ENCODE peak calls at places on chromosomes 5 and 9, in eight cellular contexts. One of them, this sample, is unnamed.

GRCh38 chr9:17185630-17186029 is 50.8 kb downstream of the CNTLN start:
- DNase-seq in fibroblast of lung: no peak
- DNase-seq in colonic mucosa: no peak
- DNase-seq in heart right ventricle: no peak
- DNase-seq in DND-41: no peak
- DNase-seq in right cardiac atrium: no peak
- DNase-seq in BE2C: no peak
- DNase-seq in AG04449: no peak
- DNase-seq in this sample: no peak

GRCh38 chr5:147551677-147552076 is 41.8 kb upstream of the DPYSL3 start:
- DNase-seq in right cardiac atrium: no peak
- DNase-seq in BE2C: no peak
- DNase-seq in colonic mucosa: no peak
- DNase-seq in fibroblast of lung: no peak
- DNase-seq in AG04449: no peak
- DNase-seq in heart right ventricle: no peak
- DNase-seq in DND-41: no peak
- DNase-seq in this sample: no peak

GRCh38 chr5:146716636-146717035 is 161.9 kb downstream of the PPP2R2B start:
- DNase-seq in AG04449: no peak
- DNase-seq in DND-41: no peak
- DNase-seq in BE2C: no peak
- DNase-seq in colonic mucosa: no peak
- DNase-seq in right cardiac atrium: no peak
- DNase-seq in heart right ventricle: no peak
- DNase-seq in fibroblast of lung: peak; percentile 14
- DNase-seq in this sample: no peak

GRCh38 chr5:85049020-85049419 is 664.3 kb upstream of the EDIL3 start:
- DNase-seq in AG04449: peak; percentile 29
- DNase-seq in fibroblast of lung: peak; percentile 75
- DNase-seq in heart right ventricle: no peak
- DNase-seq in BE2C: peak; percentile 83
- DNase-seq in colonic mucosa: no peak
- DNase-seq in right cardiac atrium: no peak
- DNase-seq in DND-41: no peak
- DNase-seq in this sample: peak; percentile 80

GRCh38 chr5:39274388-39275085 is 55.2 kb upstream of the FYB1 start:
- DNase-seq in right cardiac atrium: no peak
- DNase-seq in AG04449: no peak
- DNase-seq in fibroblast of lung: peak; percentile 17
- DNase-seq in DND-41: peak; percentile 38
- DNase-seq in heart right ventricle: no peak
- DNase-seq in colonic mucosa: no peak
- DNase-seq in BE2C: no peak
- DNase-seq in this sample: peak; percentile 7

GRCh38 chr9:114805670-114806551 is at the start of gene TNFSF15:
- DNase-seq in right cardiac atrium: no peak
- DNase-seq in heart right ventricle: no peak
- DNase-seq in AG04449: no peak
- DNase-seq in colonic mucosa: peak; percentile 72
- DNase-seq in DND-41: peak; percentile 7
- DNase-seq in fibroblast of lung: peak; percentile 15
- DNase-seq in BE2C: no peak
- DNase-seq in this sample: peak; percentile 41

GRCh38 chr9:27247756-27248155 is 49.2 kb downstream of the EQTN start:
- DNase-seq in heart right ventricle: no peak
- DNase-seq in DND-41: peak; percentile 11
- DNase-seq in AG04449: no peak
- DNase-seq in fibroblast of lung: peak; percentile 68
- DNase-seq in BE2C: peak; percentile 48
- DNase-seq in colonic mucosa: peak; percentile 58
- DNase-seq in right cardiac atrium: peak; percentile 18
- DNase-seq in this sample: peak; percentile 66

GRCh38 chr5:56279979-56280378 is 46.8 kb upstream of the ANKRD55 start:
- DNase-seq in colonic mucosa: no peak
- DNase-seq in right cardiac atrium: no peak
- DNase-seq in AG04449: peak; percentile 37
- DNase-seq in BE2C: no peak
- DNase-seq in DND-41: no peak
- DNase-seq in fibroblast of lung: peak; percentile 78
- DNase-seq in heart right ventricle: no peak
- DNase-seq in this sample: peak; percentile 39

GRCh38 chr5:14364576-14365472 is 216.8 kb upstream of the OTULINL start:
- DNase-seq in colonic mucosa: peak; percentile 36
- DNase-seq in heart right ventricle: no peak
- DNase-seq in AG04449: no peak
- DNase-seq in BE2C: peak; percentile 66
- DNase-seq in fibroblast of lung: no peak
- DNase-seq in DND-41: peak; percentile 10
- DNase-seq in right cardiac atrium: no peak
- DNase-seq in this sample: peak; percentile 25

GRCh38 chr5:123438244-123438643 is 15.0 kb upstream of the CEP120 start:
- DNase-seq in right cardiac atrium: no peak
- DNase-seq in DND-41: no peak
- DNase-seq in colonic mucosa: no peak
- DNase-seq in AG04449: no peak
- DNase-seq in heart right ventricle: no peak
- DNase-seq in BE2C: no peak
- DNase-seq in fibroblast of lung: no peak
- DNase-seq in this sample: no peak

GRCh38 chr9:129026442-129027223 is 1.5 kb downstream of the SH3GLB2 start:
- DNase-seq in BE2C: peak; percentile 79
- DNase-seq in AG04449: no peak
- DNase-seq in fibroblast of lung: peak; percentile 34
- DNase-seq in right cardiac atrium: no peak
- DNase-seq in DND-41: no peak
- DNase-seq in heart right ventricle: no peak
- DNase-seq in colonic mucosa: peak; percentile 64
- DNase-seq in this sample: peak; percentile 45

GRCh38 chr5:5011151-5011550 is 129.0 kb upstream of the ADAMTS16 start:
- DNase-seq in DND-41: no peak
- DNase-seq in right cardiac atrium: no peak
- DNase-seq in fibroblast of lung: no peak
- DNase-seq in BE2C: no peak
- DNase-seq in colonic mucosa: no peak
- DNase-seq in AG04449: no peak
- DNase-seq in heart right ventricle: no peak
- DNase-seq in this sample: no peak

GRCh38 chr9:99464568-99464967 is 242.5 kb downstream of the SEC61B start:
- DNase-seq in heart right ventricle: no peak
- DNase-seq in fibroblast of lung: no peak
- DNase-seq in BE2C: no peak
- DNase-seq in colonic mucosa: no peak
- DNase-seq in AG04449: no peak
- DNase-seq in right cardiac atrium: no peak
- DNase-seq in DND-41: no peak
- DNase-seq in this sample: no peak

GRCh38 chr5:62327627-62328026 is 21.6 kb downstream of the KIF2A start:
- DNase-seq in colonic mucosa: no peak
- DNase-seq in heart right ventricle: no peak
- DNase-seq in AG04449: no peak
- DNase-seq in DND-41: no peak
- DNase-seq in BE2C: no peak
- DNase-seq in fibroblast of lung: no peak
- DNase-seq in right cardiac atrium: no peak
- DNase-seq in this sample: no peak

GRCh38 chr5:162786234-162786633 is 651.2 kb upstream of the CCNG1 start:
- DNase-seq in BE2C: no peak
- DNase-seq in right cardiac atrium: no peak
- DNase-seq in fibroblast of lung: no peak
- DNase-seq in AG04449: no peak
- DNase-seq in colonic mucosa: no peak
- DNase-seq in DND-41: no peak
- DNase-seq in heart right ventricle: no peak
- DNase-seq in this sample: no peak

DNA sequence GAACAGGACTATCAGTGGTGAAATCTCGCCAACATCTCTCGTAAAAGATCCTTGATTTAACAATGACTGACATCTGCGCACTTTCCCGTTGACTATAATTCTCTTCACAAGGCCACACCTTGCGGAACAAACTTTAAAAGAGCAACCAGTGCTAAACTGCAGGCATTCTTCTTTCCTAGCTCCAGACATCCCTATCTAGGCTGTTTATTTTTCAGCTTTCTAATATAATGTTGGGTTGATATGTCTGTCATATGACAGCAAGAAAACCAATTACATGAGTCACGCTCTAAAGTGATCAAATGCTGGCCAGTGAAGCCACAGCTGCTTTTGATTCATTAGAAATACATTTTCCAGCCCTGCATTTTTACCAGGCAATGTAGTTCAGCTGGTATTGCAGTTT is 162.5 kb downstream of the ELAVL2 start:
- DNase-seq in fibroblast of lung: no peak
- DNase-seq in right cardiac atrium: no peak
- DNase-seq in AG04449: no peak
- DNase-seq in BE2C: no peak
- DNase-seq in colonic mucosa: peak; percentile 50
- DNase-seq in heart right ventricle: no peak
- DNase-seq in DND-41: no peak
- DNase-seq in this sample: peak; percentile 52
- H3K4me3 ChIP-seq in fibroblast of lung: no peak overlapping the region
- H3K4me3 ChIP-seq in right cardiac atrium: no peak overlapping the region
- H3K4me3 ChIP-seq in AG04449: no peak overlapping the region
- H3K4me3 ChIP-seq in BE2C: no peak overlapping the region
- H3K4me3 ChIP-seq in colonic mucosa: no peak overlapping the region
- H3K4me3 ChIP-seq in heart right ventricle: no peak overlapping the region
- H3K4me3 ChIP-seq in DND-41: no peak overlapping the region
- H3K4me3 ChIP-seq in this sample: no peak overlapping the region

GRCh38 chr9:131297903-131298302 is 8.4 kb downstream of the PLPP7 start:
- DNase-seq in BE2C: no peak
- DNase-seq in DND-41: no peak
- DNase-seq in right cardiac atrium: no peak
- DNase-seq in heart right ventricle: no peak
- DNase-seq in AG04449: no peak
- DNase-seq in fibroblast of lung: no peak
- DNase-seq in colonic mucosa: no peak
- DNase-seq in this sample: no peak
- H3K4me3 ChIP-seq in BE2C: no peak overlapping the region
- H3K4me3 ChIP-seq in DND-41: no peak overlapping the region
- H3K4me3 ChIP-seq in right cardiac atrium: no peak overlapping the region
- H3K4me3 ChIP-seq in heart right ventricle: no peak overlapping the region
- H3K4me3 ChIP-seq in AG04449: no peak overlapping the region
- H3K4me3 ChIP-seq in fibroblast of lung: no peak overlapping the region
- H3K4me3 ChIP-seq in colonic mucosa: no peak overlapping the region
- H3K4me3 ChIP-seq in this sample: no peak overlapping the region

DNA sequence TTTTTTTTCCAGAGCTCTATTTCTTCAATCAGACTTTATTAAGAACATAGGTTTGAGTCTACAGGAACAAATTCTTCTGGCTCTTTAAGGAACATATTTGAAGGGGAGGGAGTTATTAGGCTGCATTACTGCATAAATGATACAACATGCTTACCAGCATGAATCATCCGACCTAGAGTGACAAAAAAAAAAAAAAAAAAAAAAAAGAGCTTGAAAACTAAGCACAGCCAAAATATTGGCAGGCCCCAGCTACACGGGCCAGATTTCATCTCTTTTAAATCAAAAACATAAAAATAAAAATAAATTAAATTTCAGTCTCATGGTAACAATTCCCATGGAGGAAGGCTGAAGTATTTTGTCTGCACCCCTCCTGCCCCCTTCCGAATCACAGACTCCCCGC is 26.3 kb downstream of the MSX2 start:
- DNase-seq in fibroblast of lung: peak; percentile 67
- DNase-seq in BE2C: no peak
- DNase-seq in right cardiac atrium: no peak
- DNase-seq in DND-41: no peak
- DNase-seq in heart right ventricle: no peak
- DNase-seq in AG04449: peak; percentile 17
- DNase-seq in colonic mucosa: no peak
- DNase-seq in this sample: peak; percentile 49
- H3K4me3 ChIP-seq in fibroblast of lung: peak overlapping the region; percentile 41
- H3K4me3 ChIP-seq in BE2C: peak overlapping the region; percentile 58
- H3K4me3 ChIP-seq in right cardiac atrium: peak overlapping the region; percentile 42
- H3K4me3 ChIP-seq in DND-41: no peak overlapping the region
- H3K4me3 ChIP-seq in heart right ventricle: peak overlapping the region; percentile 54
- H3K4me3 ChIP-seq in AG04449: peak overlapping the region; percentile 49
- H3K4me3 ChIP-seq in colonic mucosa: no peak overlapping the region
- H3K4me3 ChIP-seq in this sample: peak overlapping the region; percentile 81

DNA sequence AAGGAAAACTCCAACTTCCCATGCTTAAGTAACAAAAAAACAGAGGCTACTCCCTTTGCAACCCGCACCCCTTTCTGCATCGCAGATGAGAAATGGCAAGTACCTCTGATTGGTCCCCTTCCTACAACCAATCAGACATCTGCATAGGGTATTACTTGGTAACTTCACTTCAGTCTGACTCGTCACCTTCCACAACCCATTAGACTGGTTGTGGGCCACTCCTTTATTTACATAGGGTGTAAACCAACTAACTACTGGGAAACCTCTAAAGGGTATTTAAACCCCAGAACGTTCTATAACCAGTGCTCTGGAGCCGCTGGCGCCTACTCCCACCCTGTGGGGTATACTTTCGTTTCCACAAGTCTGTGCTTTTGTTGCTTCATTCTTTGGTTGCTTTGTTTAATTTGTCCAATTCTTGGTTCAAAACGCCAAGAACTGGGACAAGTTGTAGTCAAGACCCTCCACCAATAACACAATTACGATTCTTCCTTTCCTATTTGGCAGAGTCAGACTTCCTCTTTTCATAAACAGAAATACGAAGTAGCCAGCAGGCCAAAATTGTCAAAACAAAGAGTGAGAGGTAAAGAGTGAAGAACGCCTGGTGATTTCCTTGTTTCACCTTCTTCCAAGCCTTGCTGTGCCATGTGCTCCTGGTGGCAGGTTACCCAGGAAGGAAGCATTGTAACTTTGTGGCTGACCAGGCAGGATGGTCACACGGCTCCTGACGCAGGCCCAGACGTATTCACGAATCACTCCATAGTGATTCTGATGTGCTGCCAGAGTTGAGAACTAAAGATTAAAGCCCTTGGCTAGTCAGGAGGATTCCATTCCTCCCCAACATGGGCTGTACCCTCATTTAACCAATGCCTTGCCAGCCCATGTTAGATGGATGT is 477.4 kb downstream of the ARHGEF28 start:
- DNase-seq in heart right ventricle: no peak
- DNase-seq in AG04449: no peak
- DNase-seq in right cardiac atrium: no peak
- DNase-seq in BE2C: no peak
- DNase-seq in colonic mucosa: no peak
- DNase-seq in DND-41: no peak
- DNase-seq in fibroblast of lung: peak; percentile 22
- DNase-seq in this sample: no peak
- H3K4me3 ChIP-seq in heart right ventricle: no peak overlapping the region
- H3K4me3 ChIP-seq in AG04449: no peak overlapping the region
- H3K4me3 ChIP-seq in right cardiac atrium: no peak overlapping the region
- H3K4me3 ChIP-seq in BE2C: no peak overlapping the region
- H3K4me3 ChIP-seq in colonic mucosa: no peak overlapping the region
- H3K4me3 ChIP-seq in DND-41: no peak overlapping the region
- H3K4me3 ChIP-seq in fibroblast of lung: no peak overlapping the region
- H3K4me3 ChIP-seq in this sample: no peak overlapping the region

GRCh38 chr5:136073714-136074113 is 44.9 kb downstream of the TGFBI start:
- DNase-seq in BE2C: no peak
- DNase-seq in DND-41: no peak
- DNase-seq in AG04449: no peak
- DNase-seq in heart right ventricle: no peak
- DNase-seq in fibroblast of lung: no peak
- DNase-seq in colonic mucosa: no peak
- DNase-seq in right cardiac atrium: no peak
- DNase-seq in this sample: no peak
- H3K4me3 ChIP-seq in BE2C: no peak overlapping the region
- H3K4me3 ChIP-seq in DND-41: no peak overlapping the region
- H3K4me3 ChIP-seq in AG04449: no peak overlapping the region
- H3K4me3 ChIP-seq in heart right ventricle: no peak overlapping the region
- H3K4me3 ChIP-seq in fibroblast of lung: no peak overlapping the region
- H3K4me3 ChIP-seq in colonic mucosa: no peak overlapping the region
- H3K4me3 ChIP-seq in right cardiac atrium: no peak overlapping the region
- H3K4me3 ChIP-seq in this sample: no peak overlapping the region

GRCh38 chr5:169922474-169922873 is 57.8 kb downstream of the INSYN2B start:
- DNase-seq in AG04449: no peak
- DNase-seq in colonic mucosa: no peak
- DNase-seq in fibroblast of lung: no peak
- DNase-seq in right cardiac atrium: no peak
- DNase-seq in DND-41: no peak
- DNase-seq in BE2C: no peak
- DNase-seq in heart right ventricle: no peak
- DNase-seq in this sample: no peak
- H3K4me3 ChIP-seq in AG04449: no peak overlapping the region
- H3K4me3 ChIP-seq in colonic mucosa: no peak overlapping the region
- H3K4me3 ChIP-seq in fibroblast of lung: no peak overlapping the region
- H3K4me3 ChIP-seq in right cardiac atrium: no peak overlapping the region
- H3K4me3 ChIP-seq in DND-41: no peak overlapping the region
- H3K4me3 ChIP-seq in BE2C: no peak overlapping the region
- H3K4me3 ChIP-seq in heart right ventricle: no peak overlapping the region
- H3K4me3 ChIP-seq in this sample: no peak overlapping the region

This sample was measured in adipocyte.